ENCODE peak calls at places on chromosome 1, in seven cellular contexts. One of them, this sample, is unnamed.

GRCh38 chr1:115337276-115337632 is 795 bp downstream of the NGF start:
- DNase-seq in RWPE2: no peak
- DNase-seq in adrenal gland: no peak
- DNase-seq in H1: no peak
- DNase-seq in AG04450: no peak
- DNase-seq in tibial artery: no peak
- DNase-seq in stomach: no peak
- DNase-seq in this sample: no peak

GRCh38 chr1:210747112-210747511 is 386.8 kb downstream of the KCNH1 start:
- DNase-seq in AG04450: no peak
- DNase-seq in adrenal gland: no peak
- DNase-seq in tibial artery: no peak
- DNase-seq in H1: no peak
- DNase-seq in RWPE2: no peak
- DNase-seq in stomach: no peak
- DNase-seq in this sample: no peak

GRCh38 chr1:9780554-9781110 is 43.1 kb downstream of the CLSTN1 start:
- DNase-seq in stomach: no peak
- DNase-seq in tibial artery: no peak
- DNase-seq in RWPE2: no peak
- DNase-seq in H1: no peak
- DNase-seq in AG04450: no peak
- DNase-seq in adrenal gland: no peak
- DNase-seq in this sample: no peak

GRCh38 chr1:201468501-201468843 is 516 bp downstream of the PHLDA3 start:
- DNase-seq in RWPE2: no peak
- DNase-seq in tibial artery: no peak
- DNase-seq in stomach: peak
- DNase-seq in adrenal gland: peak
- DNase-seq in AG04450: no peak
- DNase-seq in H1: no peak
- DNase-seq in this sample: no peak

GRCh38 chr1:18908911-18909771 is 6.8 kb upstream of the ALDH4A1 start:
- DNase-seq in AG04450: no peak
- DNase-seq in tibial artery: no peak
- DNase-seq in H1: no peak
- DNase-seq in RWPE2: no peak
- DNase-seq in adrenal gland: no peak
- DNase-seq in stomach: no peak
- DNase-seq in this sample: no peak

GRCh38 chr1:94382163-94382562 is 36.0 kb upstream of the ABCD3 start:
- DNase-seq in stomach: peak
- DNase-seq in tibial artery: no peak
- DNase-seq in H1: no peak
- DNase-seq in RWPE2: no peak
- DNase-seq in AG04450: no peak
- DNase-seq in adrenal gland: no peak
- DNase-seq in this sample: no peak

GRCh38 chr1:243639027-243639658 is 210.9 kb downstream of the AKT3 start:
- DNase-seq in adrenal gland: no peak
- DNase-seq in stomach: no peak
- DNase-seq in AG04450: no peak
- DNase-seq in H1: no peak
- DNase-seq in RWPE2: no peak
- DNase-seq in tibial artery: no peak
- DNase-seq in this sample: no peak

GRCh38 chr1:180213401-180214177 is 16.5 kb upstream of the LHX4 start:
- DNase-seq in AG04450: no peak
- DNase-seq in tibial artery: peak
- DNase-seq in RWPE2: peak
- DNase-seq in H1: no peak
- DNase-seq in stomach: no peak
- DNase-seq in adrenal gland: no peak
- DNase-seq in this sample: no peak

GRCh38 chr1:116556289-116557006 is 14.4 kb downstream of the CD58 start:
- DNase-seq in stomach: peak
- DNase-seq in H1: no peak
- DNase-seq in AG04450: no peak
- DNase-seq in tibial artery: peak
- DNase-seq in RWPE2: peak
- DNase-seq in adrenal gland: peak
- DNase-seq in this sample: peak
- H3K4me3 ChIP-seq in stomach: no peak
- H3K4me3 ChIP-seq in H1: no peak
- H3K4me3 ChIP-seq in AG04450: no peak
- H3K4me3 ChIP-seq in tibial artery: no peak
- H3K4me3 ChIP-seq in RWPE2: no peak
- H3K4me3 ChIP-seq in adrenal gland: no peak
- H3K4me3 ChIP-seq in this sample: no peak

GRCh38 chr1:209643295-209644020 is 8.8 kb downstream of the LAMB3 start:
- DNase-seq in RWPE2: no peak
- DNase-seq in stomach: no peak
- DNase-seq in tibial artery: no peak
- DNase-seq in adrenal gland: peak
- DNase-seq in AG04450: no peak
- DNase-seq in H1: no peak
- DNase-seq in this sample: no peak
- H3K27ac ChIP-seq in RWPE2: peak
- H3K27ac ChIP-seq in stomach: no peak
- H3K27ac ChIP-seq in tibial artery: no peak
- H3K27ac ChIP-seq in adrenal gland: peak
- H3K27ac ChIP-seq in AG04450: peak
- H3K27ac ChIP-seq in H1: no peak
- H3K27ac ChIP-seq in this sample: no peak

GRCh38 chr1:43554444-43554992 is 23.8 kb downstream of the PTPRF start:
- DNase-seq in H1: no peak
- DNase-seq in AG04450: no peak
- DNase-seq in stomach: no peak
- DNase-seq in adrenal gland: peak
- DNase-seq in RWPE2: no peak
- DNase-seq in tibial artery: no peak
- DNase-seq in this sample: peak
- TF ChIP-seq CTCF in H1: peak
- TF ChIP-seq CTCF in AG04450: peak
- TF ChIP-seq CTCF in stomach: no peak
- TF ChIP-seq CTCF in adrenal gland: peak
- TF ChIP-seq CTCF in RWPE2: peak
- TF ChIP-seq CTCF in tibial artery: no peak
- TF ChIP-seq CTCF in this sample: peak

GRCh38 chr1:44775930-44776748 is 799 bp downstream of the RPS8 start:
- DNase-seq in stomach: no peak
- DNase-seq in RWPE2: no peak
- DNase-seq in H1: no peak
- DNase-seq in AG04450: no peak
- DNase-seq in adrenal gland: no peak
- DNase-seq in tibial artery: no peak
- DNase-seq in this sample: no peak

GRCh38 chr1:44777547-44777946 is 2.2 kb downstream of the RPS8 start:
- DNase-seq in H1: no peak
- DNase-seq in stomach: no peak
- DNase-seq in tibial artery: no peak
- DNase-seq in RWPE2: no peak
- DNase-seq in AG04450: no peak
- DNase-seq in adrenal gland: no peak
- DNase-seq in this sample: no peak

GRCh38 chr1:44775078-44775929 is at the start of gene RPS8:
- DNase-seq in adrenal gland: peak
- DNase-seq in tibial artery: peak
- DNase-seq in H1: peak
- DNase-seq in AG04450: peak
- DNase-seq in stomach: peak
- DNase-seq in RWPE2: peak
- DNase-seq in this sample: peak

GRCh38 chr1:44777969-44778635 is 2.8 kb downstream of the RPS8 start:
- DNase-seq in tibial artery: no peak
- DNase-seq in RWPE2: no peak
- DNase-seq in adrenal gland: no peak
- DNase-seq in stomach: no peak
- DNase-seq in AG04450: no peak
- DNase-seq in H1: no peak
- DNase-seq in this sample: no peak

DNA sequence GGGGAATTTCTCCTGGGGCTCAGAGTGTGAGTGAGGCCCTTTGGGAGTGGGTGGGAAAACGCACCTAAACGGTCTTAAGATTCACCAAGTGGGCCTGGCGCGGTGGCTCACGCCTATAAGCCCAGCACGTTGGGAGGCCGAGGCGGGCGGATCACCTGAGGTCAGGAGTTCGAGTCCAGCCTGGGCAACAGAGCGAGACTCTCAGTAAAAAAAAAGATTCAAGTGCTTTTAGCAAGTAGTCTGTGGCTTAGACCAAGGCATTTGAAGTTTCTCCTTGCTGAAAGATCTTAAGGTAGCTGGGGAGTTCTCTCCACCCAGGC is 1.4 kb downstream of the RPS8 start:
- DNase-seq in AG04450: no peak
- DNase-seq in H1: no peak
- DNase-seq in RWPE2: no peak
- DNase-seq in stomach: no peak
- DNase-seq in tibial artery: no peak
- DNase-seq in adrenal gland: no peak
- DNase-seq in this sample: no peak
- H3K4me3 ChIP-seq in AG04450: peak
- H3K4me3 ChIP-seq in H1: peak
- H3K4me3 ChIP-seq in RWPE2: peak
- H3K4me3 ChIP-seq in stomach: peak
- H3K4me3 ChIP-seq in tibial artery: peak
- H3K4me3 ChIP-seq in adrenal gland: peak
- H3K4me3 ChIP-seq in this sample: peak

GRCh38 chr1:2556277-2557145 is at the start of gene TNFRSF14:
- DNase-seq in H1: no peak
- DNase-seq in adrenal gland: peak
- DNase-seq in tibial artery: peak
- DNase-seq in AG04450: no peak
- DNase-seq in RWPE2: no peak
- DNase-seq in stomach: peak
- DNase-seq in this sample: peak

GRCh38 chr1:2557146-2558029 is 1.2 kb downstream of the TNFRSF14 start:
- DNase-seq in H1: no peak
- DNase-seq in adrenal gland: peak
- DNase-seq in AG04450: no peak
- DNase-seq in stomach: peak
- DNase-seq in tibial artery: no peak
- DNase-seq in RWPE2: no peak
- DNase-seq in this sample: no peak

GRCh38 chr1:2555634-2556276 is 416 bp upstream of the TNFRSF14 start:
- DNase-seq in adrenal gland: peak
- DNase-seq in H1: no peak
- DNase-seq in AG04450: no peak
- DNase-seq in stomach: peak
- DNase-seq in tibial artery: peak
- DNase-seq in RWPE2: no peak
- DNase-seq in this sample: no peak

GRCh38 chr1:2553871-2554620 is 2.1 kb upstream of the TNFRSF14 start:
- DNase-seq in H1: no peak
- DNase-seq in RWPE2: no peak
- DNase-seq in AG04450: no peak
- DNase-seq in stomach: no peak
- DNase-seq in adrenal gland: no peak
- DNase-seq in tibial artery: no peak
- DNase-seq in this sample: no peak

DNA sequence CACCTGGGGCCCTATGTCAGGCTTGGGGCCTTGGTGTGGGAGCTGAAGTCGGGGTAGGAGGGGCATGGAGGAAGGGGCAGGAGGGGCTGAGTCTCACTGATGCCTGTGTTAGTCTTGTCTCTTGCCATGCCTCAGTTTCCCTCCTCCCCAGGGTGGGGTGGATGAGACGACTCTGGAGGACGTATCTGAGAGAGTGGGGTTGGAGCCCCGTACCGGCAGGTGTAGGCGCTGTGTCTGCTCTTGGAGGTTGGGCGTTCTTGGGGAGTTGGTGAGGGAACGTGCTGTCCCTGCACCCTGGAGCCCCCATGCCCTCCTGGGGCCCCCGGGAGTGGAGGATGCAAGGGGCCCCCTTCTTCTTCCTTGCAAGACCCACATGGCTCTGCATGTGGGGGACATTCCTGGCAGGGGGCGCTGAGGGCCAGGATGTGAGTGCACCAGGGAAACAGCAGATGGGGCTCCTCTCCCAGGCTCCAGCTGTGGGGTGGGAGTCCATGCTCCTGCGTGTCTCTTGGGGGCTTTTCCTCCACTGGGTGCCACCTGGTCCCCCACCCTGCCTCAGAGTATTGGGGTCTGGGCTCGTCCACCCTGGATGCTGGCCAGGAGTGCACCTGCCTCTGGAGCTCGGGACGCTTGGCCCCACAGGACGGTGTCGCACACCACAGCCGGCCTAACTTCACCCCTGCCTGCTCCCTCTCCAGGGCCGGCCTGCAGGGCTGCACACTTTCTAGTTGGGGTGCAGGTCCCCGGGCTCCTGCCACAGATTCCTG is 1.4 kb upstream of the TNFRSF14 start:
- DNase-seq in stomach: no peak
- DNase-seq in tibial artery: no peak
- DNase-seq in H1: no peak
- DNase-seq in AG04450: no peak
- DNase-seq in adrenal gland: no peak
- DNase-seq in RWPE2: no peak
- DNase-seq in this sample: no peak
- H3K27ac ChIP-seq in stomach: peak
- H3K27ac ChIP-seq in tibial artery: peak
- H3K27ac ChIP-seq in H1: no peak
- H3K27ac ChIP-seq in AG04450: no peak
- H3K27ac ChIP-seq in adrenal gland: peak
- H3K27ac ChIP-seq in RWPE2: no peak
- H3K27ac ChIP-seq in this sample: no peak

DNA sequence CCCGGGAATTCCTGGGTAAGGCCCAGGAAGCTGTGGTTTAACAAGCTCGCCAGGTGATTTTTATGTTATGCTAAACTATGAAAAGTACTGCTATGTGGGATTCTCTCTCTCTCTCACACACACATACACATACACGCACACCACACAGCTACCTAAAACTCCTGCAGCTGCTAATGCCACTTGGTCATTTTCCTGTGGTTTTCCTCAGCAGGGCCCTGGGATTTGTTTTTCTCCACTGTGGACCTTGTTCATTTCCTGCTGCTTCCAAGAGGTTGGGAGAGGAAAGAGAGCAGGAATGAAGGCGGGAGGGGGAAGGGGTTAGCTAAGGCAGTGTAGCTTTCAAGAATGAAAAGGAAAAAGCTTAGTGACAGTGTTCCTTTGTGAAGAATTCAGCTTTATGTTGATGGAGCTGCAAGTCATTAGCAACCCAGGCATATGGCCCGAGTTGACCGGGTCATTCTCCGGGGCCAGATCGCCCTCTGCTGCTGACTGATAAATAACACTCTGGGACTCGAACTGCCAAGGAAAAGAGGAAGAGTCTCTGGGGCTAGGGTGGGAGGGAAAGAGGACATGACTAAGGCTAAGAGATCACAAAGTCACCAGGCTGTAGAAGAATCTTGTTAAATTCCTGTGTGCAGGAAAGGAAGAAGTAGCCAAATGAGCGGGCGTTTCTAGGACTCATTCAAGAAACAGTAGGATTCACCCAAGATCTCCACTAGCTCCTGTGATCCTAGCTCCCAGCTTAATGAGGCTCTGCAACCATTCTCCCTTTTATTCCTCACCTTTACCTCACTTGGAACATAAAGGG is 30.5 kb upstream of the LRIG2 start:
- DNase-seq in adrenal gland: peak
- DNase-seq in tibial artery: peak
- DNase-seq in AG04450: peak
- DNase-seq in stomach: peak
- DNase-seq in RWPE2: peak
- DNase-seq in H1: peak
- DNase-seq in this sample: peak
- TF ChIP-seq CTCF in adrenal gland: peak
- TF ChIP-seq CTCF in tibial artery: peak
- TF ChIP-seq CTCF in AG04450: peak
- TF ChIP-seq CTCF in stomach: no peak
- TF ChIP-seq CTCF in RWPE2: peak
- TF ChIP-seq CTCF in H1: peak
- TF ChIP-seq CTCF in this sample: peak